ENCODE peak calls at places on chromosomes 11 and 22, in six cellular contexts. W is brain microvascular endothelial cell, V is prostate gland, Y is body of pancreas, Q is heart right ventricle, U is stomach. B is an unnamed sample.

GRCh38 chr11:36763187-36763586 is 165.2 kb upstream of the RAG2 start:
- DNase-seq in V (no peak), W (no peak), U (no peak), Q (no peak), Y (no peak), B (no peak)

GRCh38 chr11:104700609-104701008 is 197.7 kb downstream of the CASP12 start:
- DNase-seq in Y (no peak), Q (no peak), W (peak), V (no peak), U (no peak), B (no peak)

GRCh38 chr11:112157274-112157766 is 6.6 kb downstream of the IL18 start:
- DNase-seq in U (no peak), W (peak), V (no peak), Q (no peak), Y (peak), B (no peak)

GRCh38 chr11:117565709-117566108 is 231.3 kb downstream of the DSCAML1 start:
- DNase-seq in W (no peak), V (no peak), Y (no peak), Q (no peak), U (no peak), B (no peak)

GRCh38 chr11:129375731-129376657 is at the start of gene BARX2:
- DNase-seq in Q (no peak), W (peak), Y (peak), U (peak), V (peak), B (peak)

GRCh38 chr11:111123463-111124398 is 121.8 kb upstream of the POU2AF2 start:
- DNase-seq in V (no peak), Q (no peak), U (no peak), Y (no peak), W (no peak), B (no peak)

GRCh38 chr11:61053198-61053597 is 49.1 kb upstream of the CD5 start:
- DNase-seq in W (no peak), Y (no peak), U (no peak), Q (no peak), V (no peak), B (no peak)

GRCh38 chr11:75536786-75537629 is 11.3 kb upstream of the GDPD5 start:
- DNase-seq in V (no peak), W (no peak), Q (no peak), Y (no peak), U (no peak), B (no peak)

GRCh38 chr11:130006929-130007328 is 4.3 kb upstream of the PRDM10 start:
- DNase-seq in Q (no peak), W (no peak), V (no peak), U (no peak), Y (no peak), B (no peak)

GRCh38 chr11:30006876-30007275 is 10.0 kb downstream of the KCNA4 start:
- DNase-seq in Y (no peak), V (no peak), Q (no peak), U (no peak), W (no peak), B (no peak)

GRCh38 chr22:17217179-17217578 is 2.1 kb downstream of the ADA2 start:
- DNase-seq in W (no peak), Y (no peak), Q (no peak), V (no peak), U (no peak), B (no peak)

GRCh38 chr11:118666331-118666730 is 13.1 kb downstream of the TREH start:
- DNase-seq in Q (no peak), W (no peak), Y (no peak), V (no peak), U (no peak), B (no peak)

GRCh38 chr11:120455487-120455886 is 56.1 kb upstream of the GRIK4 start:
- DNase-seq in W (no peak), U (no peak), Q (no peak), V (no peak), Y (no peak), B (no peak)

GRCh38 chr11:72308226-72309073 is 64.5 kb upstream of the PHOX2A start:
- DNase-seq in W (peak), Q (no peak), V (no peak), Y (peak), U (no peak), B (no peak)

GRCh38 chr22:35918466-35918865 is 110.2 kb downstream of the RBFOX2 start:
- DNase-seq in U (no peak), W (no peak), Y (no peak), V (no peak), Q (no peak), B (no peak)

GRCh38 chr11:11148104-11148509 is 204.9 kb downstream of the CSNK2A3 start:
- DNase-seq in U (no peak), V (peak), Q (peak), W (peak), Y (peak), B (peak)

GRCh38 chr11:115687934-115688333 is 183.7 kb upstream of the CADM1 start:
- DNase-seq in V (no peak), Q (no peak), U (no peak), W (no peak), Y (no peak), B (no peak)

GRCh38 chr11:120139316-120140069 is 1.6 kb upstream of the TRIM29 start:
- DNase-seq in Q (no peak), U (peak), W (no peak), V (peak), Y (no peak), B (no peak)

GRCh38 chr11:19275496-19275895 is 34.8 kb upstream of the E2F8 start:
- DNase-seq in Q (no peak), U (no peak), Y (no peak), V (no peak), W (no peak), B (no peak)

GRCh38 chr11:114296190-114296978 is at the start of gene NNMT:
- DNase-seq in W (peak), Q (peak), V (no peak), Y (peak), U (peak), B (peak)

GRCh38 chr11:68481579-68482240 is 21.2 kb downstream of the PPP6R3 start:
- DNase-seq in V (no peak), U (no peak), W (no peak), Q (no peak), Y (no peak), B (no peak)

GRCh38 chr22:37282385-37282677 is at the start of gene CYTH4:
- DNase-seq in Q (peak), V (no peak), Y (peak), W (no peak), U (peak), B (peak)

GRCh38 chr11:11980841-11981308 is 27.6 kb downstream of the DKK3 start:
- DNase-seq in V (no peak), U (peak), W (no peak), Y (no peak), Q (no peak), B (no peak)

GRCh38 chr11:119793335-119793984 is 64.5 kb upstream of the NECTIN1 start:
- DNase-seq in W (peak), V (no peak), Q (no peak), Y (no peak), U (no peak), B (no peak)

GRCh38 chr22:37044634-37045625 is 6.6 kb upstream of the KCTD17 start:
- DNase-seq in W (no peak), V (no peak), U (no peak), Y (no peak), Q (no peak), B (no peak)

GRCh38 chr11:36557991-36558390 is 9.8 kb upstream of the RAG1 start:
- DNase-seq in Q (no peak), V (no peak), Y (no peak), W (no peak), U (no peak), B (no peak)

GRCh38 chr11:84583106-84583505 is 1044.0 kb downstream of the DLG2 start:
- DNase-seq in Y (no peak), Q (no peak), V (no peak), W (no peak), U (no peak), B (no peak)

GRCh38 chr11:8768625-8769333 is 86.2 kb downstream of the RPL27A start:
- DNase-seq in V (no peak), Y (peak), W (peak), Q (peak), U (peak), B (peak)

GRCh38 chr22:27896251-27896650 is 22.8 kb downstream of the PITPNB start:
- DNase-seq in V (no peak), Q (peak), Y (no peak), U (no peak), W (no peak), B (peak)

GRCh38 chr11:110518809-110519514 is 89.2 kb downstream of the FDX1 start:
- DNase-seq in W (no peak), V (no peak), Q (no peak), Y (no peak), U (no peak), B (no peak)

GRCh38 chr11:76824083-76824939 is 36.4 kb upstream of the ACER3 start:
- DNase-seq in W (no peak), V (no peak), Y (no peak), U (no peak), Q (peak), B (no peak)

GRCh38 chr11:117629891-117630538 is 167.0 kb downstream of the DSCAML1 start:
- DNase-seq in U (no peak), W (no peak), Q (no peak), Y (no peak), V (no peak), B (no peak)

GRCh38 chr22:32789797-32790620 is 11.5 kb upstream of the TIMP3 start:
- DNase-seq in V (no peak), W (no peak), Y (no peak), U (no peak), Q (no peak), B (no peak)

GRCh38 chr22:38235240-38235850 is 33.6 kb downstream of the MAFF start:
- DNase-seq in W (no peak), Y (no peak), U (no peak), V (no peak), Q (no peak), B (no peak)

GRCh38 chr11:130118636-130119387 is 40.8 kb upstream of the ST14 start:
- DNase-seq in U (no peak), Q (no peak), V (no peak), W (no peak), Y (no peak), B (no peak)

GRCh38 chr11:70440206-70440605 is 41.9 kb downstream of the CTTN start:
- DNase-seq in Y (no peak), Q (no peak), W (no peak), V (no peak), U (no peak), B (no peak)
- TF ChIP-seq CTCF in Y (no peak), Q (no peak), W (peak), V (no peak), U (no peak), B (no peak)

GRCh38 chr11:124376280-124376679 is 8.0 kb downstream of the OR8B2 start:
- DNase-seq in Y (no peak), U (no peak), Q (no peak), W (no peak), V (no peak), B (no peak)
- H3K4me3 ChIP-seq in Y (no peak), U (no peak), Q (no peak), W (no peak), V (no peak), B (no peak)

DNA sequence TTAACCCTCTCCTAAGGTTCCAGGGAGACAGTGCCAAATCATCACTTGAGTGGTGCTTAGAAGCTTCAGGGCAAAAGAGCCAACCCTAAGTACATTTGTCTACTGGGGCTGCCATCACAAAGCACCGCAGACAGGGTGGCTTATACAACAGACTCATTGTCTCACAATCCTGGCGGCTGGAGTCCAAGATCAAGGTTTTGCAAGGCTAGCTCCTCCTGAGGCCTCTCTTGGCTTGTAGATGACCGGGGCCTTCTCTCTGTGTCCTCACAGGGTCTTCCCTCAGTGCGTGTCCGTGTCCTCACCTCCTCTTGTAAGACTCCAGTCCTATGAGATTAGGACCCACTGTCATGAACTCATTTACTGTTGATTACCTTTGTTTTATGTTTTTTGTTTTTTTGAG is 34.1 kb upstream of the CD81 start:
- DNase-seq in Y (peak), V (peak), U (no peak), W (no peak), Q (no peak), B (no peak)
- TF ChIP-seq CTCF in Y (no peak), V (no peak), U (no peak), W (no peak), Q (no peak), B (no peak)

DNA sequence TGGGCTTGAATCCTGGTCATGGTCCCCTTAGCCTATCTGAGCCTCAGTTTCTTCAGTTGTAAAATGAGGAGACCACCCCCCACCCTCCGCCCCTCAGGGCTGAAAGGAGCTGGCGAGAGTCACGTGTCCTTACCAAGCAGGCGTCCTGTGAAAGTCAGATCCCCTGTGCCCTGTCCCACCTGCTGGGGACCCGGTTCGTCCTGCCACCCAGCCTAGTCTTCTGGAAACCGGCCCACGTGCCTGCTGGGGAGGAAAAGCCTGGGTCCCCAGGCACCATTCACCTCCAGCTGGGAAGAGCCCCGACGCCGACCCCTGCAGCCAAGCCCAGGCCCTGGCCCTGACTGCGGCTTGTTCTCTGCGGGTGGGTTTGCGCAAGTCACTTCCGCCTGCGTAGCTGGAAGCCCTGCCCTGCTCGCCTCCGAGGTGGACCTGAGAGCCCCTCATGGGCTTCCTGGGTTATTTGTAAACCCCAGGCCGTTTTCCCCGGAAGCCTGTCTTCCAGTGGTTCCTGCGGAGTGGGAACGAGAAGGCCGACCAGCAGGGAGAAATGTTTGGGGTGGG is 679 bp upstream of the SSH3 start:
- DNase-seq in Y (peak), U (peak), V (no peak), W (peak), Q (no peak), B (no peak)
- H3K4me3 ChIP-seq in Y (peak), U (peak), V (peak), W (peak), Q (peak), B (peak)

GRCh38 chr11:13963169-13963948 is 836 bp downstream of the SPON1 start:
- DNase-seq in Q (no peak), V (no peak), W (no peak), U (no peak), Y (no peak), B (peak)
- TF ChIP-seq CTCF in Q (no peak), V (no peak), W (no peak), U (no peak), Y (no peak), B (no peak)

GRCh38 chr22:50313021-50313420 is 5.6 kb upstream of the PLXNB2 start:
- DNase-seq in V (no peak), U (no peak), W (no peak), Q (no peak), Y (no peak), B (no peak)

GRCh38 chr22:50315289-50316113 is 8.1 kb upstream of the PLXNB2 start:
- DNase-seq in V (no peak), U (no peak), Q (no peak), Y (no peak), W (no peak), B (no peak)

GRCh38 chr22:50313600-50313999 is 6.2 kb upstream of the PLXNB2 start:
- DNase-seq in Q (no peak), W (no peak), U (no peak), V (no peak), Y (no peak), B (no peak)

GRCh38 chr22:50314455-50315288 is 7.2 kb upstream of the PLXNB2 start:
- DNase-seq in V (no peak), U (peak), W (no peak), Q (no peak), Y (no peak), B (peak)

DNA sequence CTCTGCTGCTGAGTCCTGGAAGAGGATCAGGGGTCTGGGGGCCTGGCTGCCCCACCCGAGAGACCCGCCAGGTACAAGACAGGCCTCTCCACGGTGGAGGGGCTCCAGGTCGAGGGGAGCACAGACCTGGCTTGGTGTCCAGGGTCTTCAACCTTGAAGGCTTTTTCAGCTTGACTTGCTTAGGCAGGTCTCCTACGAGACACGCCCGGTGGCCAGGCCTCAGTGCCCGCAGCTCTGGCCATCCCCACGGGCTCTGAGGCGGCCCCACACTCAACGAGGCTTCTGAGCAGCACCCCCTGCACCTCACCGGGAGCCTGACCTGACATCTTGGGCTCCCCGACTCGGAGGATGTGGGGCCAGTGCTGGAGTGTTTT is 6.6 kb upstream of the PLXNB2 start:
- DNase-seq in Q (no peak), U (no peak), V (no peak), Y (no peak), W (no peak), B (no peak)
- H3K4me3 ChIP-seq in Q (no peak), U (peak), V (no peak), Y (no peak), W (no peak), B (peak)